ENCODE peak calls at places on chromosome 5, in eight cellular contexts. E is nucleus accumbens; W is stimulated activated CD8-positive, alpha-beta memory T cell treated with anti-CD3 and anti-CD28 coated beads, Interleukin-2, amount 100 ng/mL, for 1 hour; R is HCT116; M is left ventricle myocardium inferior; U is CD8-positive, alpha-beta memory T cell; Q is RWPE1; T is NCI-H1105 treated with DMSO at 0.1 percent for 48 hours. F is an unnamed sample.

GRCh38 chr5:43631182-43631910 is 28.4 kb downstream of the NNT start:
- DNase-seq in W (no peak), Q (peak), M (peak), E (peak), U (peak), T (peak), R (peak), F (peak)

GRCh38 chr5:78003914-78004313 is 227.8 kb upstream of the TBCA start:
- DNase-seq in T (no peak), M (no peak), U (no peak), W (no peak), R (no peak), E (no peak), Q (no peak), F (no peak)

GRCh38 chr5:138482645-138483044 is 17.4 kb downstream of the EGR1 start:
- DNase-seq in M (no peak), Q (peak), E (no peak), R (no peak), T (no peak), U (no peak), W (no peak), F (no peak)

GRCh38 chr5:176731506-176732192 is 78.7 kb upstream of the UNC5A start:
- DNase-seq in W (no peak), U (no peak), Q (no peak), T (no peak), R (no peak), M (no peak), E (no peak), F (no peak)

GRCh38 chr5:37757980-37758582 is 81.8 kb downstream of the GDNF start:
- DNase-seq in T (no peak), U (no peak), R (no peak), E (no peak), Q (no peak), M (no peak), W (no peak), F (no peak)

GRCh38 chr5:8478308-8478707 is 609.4 kb downstream of the MTRR start:
- DNase-seq in E (no peak), R (no peak), U (no peak), M (no peak), T (no peak), Q (no peak), W (no peak), F (no peak)

GRCh38 chr5:138981131-138981530 is 106.0 kb upstream of the LRRTM2 start:
- DNase-seq in U (no peak), E (no peak), W (no peak), T (no peak), M (no peak), R (no peak), Q (no peak), F (no peak)

GRCh38 chr5:34685485-34686197 is 29.5 kb downstream of the RAI14 start:
- DNase-seq in M (no peak), U (no peak), T (no peak), Q (no peak), W (no peak), R (no peak), E (no peak), F (no peak)

GRCh38 chr5:22372376-22372775 is 480.8 kb downstream of the CDH12 start:
- DNase-seq in M (no peak), E (no peak), T (no peak), R (no peak), Q (peak), W (no peak), U (no peak), F (no peak)

GRCh38 chr5:115297043-115297442 is 589 bp upstream of the CCDC112 start:
- DNase-seq in Q (peak), T (no peak), W (no peak), R (no peak), E (no peak), M (no peak), U (no peak), F (no peak)

GRCh38 chr5:122500245-122501086 is 188.4 kb downstream of the SNCAIP start:
- DNase-seq in T (peak), W (no peak), Q (peak), E (no peak), U (no peak), M (no peak), R (peak), F (no peak)